ENCODE peak calls at places on chromosomes 6 and 20, in ten cellular contexts. One of them, this sample, is unnamed.

GRCh38 chr6:40799296-40800020 is 212.3 kb upstream of the LRFN2 start:
- DNase-seq in effector memory CD8-positive, alpha-beta T cell: no peak
- DNase-seq in T47D: no peak
- DNase-seq in stimulated activated CD8-positive, alpha-beta memory T cell treated with anti-CD3 and anti-CD28 coated beads, Interleukin-7, amount 100 ng/mL, for 1 hour: no peak
- DNase-seq in mucosa of descending colon: no peak
- DNase-seq in activated CD4-positive, alpha-beta T cell treated with anti-CD3 and anti-CD28 coated beads, Interleukin-2, amount 50 U/mL, for 48 hours: no peak
- DNase-seq in ureter: no peak
- DNase-seq in GM12892: no peak
- DNase-seq in stimulated activated effector memory CD8-positive, alpha-beta T cell treated with anti-CD3 and anti-CD28 coated beads, Interleukin-12 subunit alpha, Interleukin-12 subunit beta, amount 100 ng/mL, for 72 hours: no peak
- DNase-seq in HTR-8/SVneo: no peak
- DNase-seq in this sample: no peak

GRCh38 chr20:40630723-40631631 is 58.1 kb downstream of the MAFB start:
- DNase-seq in ureter: no peak
- DNase-seq in T47D: no peak
- DNase-seq in stimulated activated effector memory CD8-positive, alpha-beta T cell treated with anti-CD3 and anti-CD28 coated beads, Interleukin-12 subunit alpha, Interleukin-12 subunit beta, amount 100 ng/mL, for 72 hours: no peak
- DNase-seq in mucosa of descending colon: no peak
- DNase-seq in activated CD4-positive, alpha-beta T cell treated with anti-CD3 and anti-CD28 coated beads, Interleukin-2, amount 50 U/mL, for 48 hours: no peak
- DNase-seq in effector memory CD8-positive, alpha-beta T cell: no peak
- DNase-seq in stimulated activated CD8-positive, alpha-beta memory T cell treated with anti-CD3 and anti-CD28 coated beads, Interleukin-7, amount 100 ng/mL, for 1 hour: no peak
- DNase-seq in GM12892: no peak
- DNase-seq in HTR-8/SVneo: no peak
- DNase-seq in this sample: no peak

GRCh38 chr6:32854376-32855178 is 585 bp downstream of the PSMB9 start:
- DNase-seq in HTR-8/SVneo: peak
- DNase-seq in ureter: no peak
- DNase-seq in T47D: no peak
- DNase-seq in stimulated activated effector memory CD8-positive, alpha-beta T cell treated with anti-CD3 and anti-CD28 coated beads, Interleukin-12 subunit alpha, Interleukin-12 subunit beta, amount 100 ng/mL, for 72 hours: no peak
- DNase-seq in stimulated activated CD8-positive, alpha-beta memory T cell treated with anti-CD3 and anti-CD28 coated beads, Interleukin-7, amount 100 ng/mL, for 1 hour: no peak
- DNase-seq in GM12892: peak
- DNase-seq in mucosa of descending colon: peak
- DNase-seq in activated CD4-positive, alpha-beta T cell treated with anti-CD3 and anti-CD28 coated beads, Interleukin-2, amount 50 U/mL, for 48 hours: peak
- DNase-seq in effector memory CD8-positive, alpha-beta T cell: peak
- DNase-seq in this sample: peak

GRCh38 chr6:90135672-90136071 is 161.0 kb downstream of the BACH2 start:
- DNase-seq in ureter: no peak
- DNase-seq in GM12892: no peak
- DNase-seq in stimulated activated CD8-positive, alpha-beta memory T cell treated with anti-CD3 and anti-CD28 coated beads, Interleukin-7, amount 100 ng/mL, for 1 hour: no peak
- DNase-seq in stimulated activated effector memory CD8-positive, alpha-beta T cell treated with anti-CD3 and anti-CD28 coated beads, Interleukin-12 subunit alpha, Interleukin-12 subunit beta, amount 100 ng/mL, for 72 hours: no peak
- DNase-seq in HTR-8/SVneo: no peak
- DNase-seq in mucosa of descending colon: no peak
- DNase-seq in activated CD4-positive, alpha-beta T cell treated with anti-CD3 and anti-CD28 coated beads, Interleukin-2, amount 50 U/mL, for 48 hours: no peak
- DNase-seq in effector memory CD8-positive, alpha-beta T cell: no peak
- DNase-seq in T47D: no peak
- DNase-seq in this sample: no peak

GRCh38 chr6:149888659-149889058 is 9.3 kb downstream of the RAET1E start:
- DNase-seq in stimulated activated effector memory CD8-positive, alpha-beta T cell treated with anti-CD3 and anti-CD28 coated beads, Interleukin-12 subunit alpha, Interleukin-12 subunit beta, amount 100 ng/mL, for 72 hours: no peak
- DNase-seq in effector memory CD8-positive, alpha-beta T cell: no peak
- DNase-seq in ureter: no peak
- DNase-seq in stimulated activated CD8-positive, alpha-beta memory T cell treated with anti-CD3 and anti-CD28 coated beads, Interleukin-7, amount 100 ng/mL, for 1 hour: no peak
- DNase-seq in activated CD4-positive, alpha-beta T cell treated with anti-CD3 and anti-CD28 coated beads, Interleukin-2, amount 50 U/mL, for 48 hours: no peak
- DNase-seq in GM12892: no peak
- DNase-seq in HTR-8/SVneo: no peak
- DNase-seq in T47D: no peak
- DNase-seq in mucosa of descending colon: no peak
- DNase-seq in this sample: no peak

GRCh38 chr6:150894191-150894744 is 28.8 kb downstream of the MTHFD1L start:
- DNase-seq in stimulated activated CD8-positive, alpha-beta memory T cell treated with anti-CD3 and anti-CD28 coated beads, Interleukin-7, amount 100 ng/mL, for 1 hour: no peak
- DNase-seq in mucosa of descending colon: no peak
- DNase-seq in T47D: no peak
- DNase-seq in activated CD4-positive, alpha-beta T cell treated with anti-CD3 and anti-CD28 coated beads, Interleukin-2, amount 50 U/mL, for 48 hours: no peak
- DNase-seq in HTR-8/SVneo: no peak
- DNase-seq in stimulated activated effector memory CD8-positive, alpha-beta T cell treated with anti-CD3 and anti-CD28 coated beads, Interleukin-12 subunit alpha, Interleukin-12 subunit beta, amount 100 ng/mL, for 72 hours: no peak
- DNase-seq in GM12892: no peak
- DNase-seq in effector memory CD8-positive, alpha-beta T cell: no peak
- DNase-seq in ureter: no peak
- DNase-seq in this sample: no peak

GRCh38 chr6:35677456-35677855 is 11.3 kb downstream of the FKBP5 start:
- DNase-seq in mucosa of descending colon: no peak
- DNase-seq in ureter: no peak
- DNase-seq in T47D: no peak
- DNase-seq in stimulated activated CD8-positive, alpha-beta memory T cell treated with anti-CD3 and anti-CD28 coated beads, Interleukin-7, amount 100 ng/mL, for 1 hour: no peak
- DNase-seq in effector memory CD8-positive, alpha-beta T cell: no peak
- DNase-seq in GM12892: no peak
- DNase-seq in activated CD4-positive, alpha-beta T cell treated with anti-CD3 and anti-CD28 coated beads, Interleukin-2, amount 50 U/mL, for 48 hours: no peak
- DNase-seq in HTR-8/SVneo: no peak
- DNase-seq in stimulated activated effector memory CD8-positive, alpha-beta T cell treated with anti-CD3 and anti-CD28 coated beads, Interleukin-12 subunit alpha, Interleukin-12 subunit beta, amount 100 ng/mL, for 72 hours: no peak
- DNase-seq in this sample: no peak

GRCh38 chr6:106163446-106163965 is 77.4 kb downstream of the PRDM1 start:
- DNase-seq in ureter: no peak
- DNase-seq in mucosa of descending colon: peak
- DNase-seq in activated CD4-positive, alpha-beta T cell treated with anti-CD3 and anti-CD28 coated beads, Interleukin-2, amount 50 U/mL, for 48 hours: peak
- DNase-seq in HTR-8/SVneo: no peak
- DNase-seq in stimulated activated CD8-positive, alpha-beta memory T cell treated with anti-CD3 and anti-CD28 coated beads, Interleukin-7, amount 100 ng/mL, for 1 hour: no peak
- DNase-seq in stimulated activated effector memory CD8-positive, alpha-beta T cell treated with anti-CD3 and anti-CD28 coated beads, Interleukin-12 subunit alpha, Interleukin-12 subunit beta, amount 100 ng/mL, for 72 hours: peak
- DNase-seq in GM12892: no peak
- DNase-seq in T47D: no peak
- DNase-seq in effector memory CD8-positive, alpha-beta T cell: peak
- DNase-seq in this sample: peak

GRCh38 chr6:17886891-17887290 is 100.5 kb downstream of the KIF13A start:
- DNase-seq in stimulated activated effector memory CD8-positive, alpha-beta T cell treated with anti-CD3 and anti-CD28 coated beads, Interleukin-12 subunit alpha, Interleukin-12 subunit beta, amount 100 ng/mL, for 72 hours: no peak
- DNase-seq in HTR-8/SVneo: no peak
- DNase-seq in ureter: no peak
- DNase-seq in mucosa of descending colon: no peak
- DNase-seq in activated CD4-positive, alpha-beta T cell treated with anti-CD3 and anti-CD28 coated beads, Interleukin-2, amount 50 U/mL, for 48 hours: no peak
- DNase-seq in stimulated activated CD8-positive, alpha-beta memory T cell treated with anti-CD3 and anti-CD28 coated beads, Interleukin-7, amount 100 ng/mL, for 1 hour: no peak
- DNase-seq in GM12892: no peak
- DNase-seq in T47D: no peak
- DNase-seq in effector memory CD8-positive, alpha-beta T cell: no peak
- DNase-seq in this sample: no peak

GRCh38 chr20:38937978-38938473 is 11.8 kb downstream of the FAM83D start:
- DNase-seq in activated CD4-positive, alpha-beta T cell treated with anti-CD3 and anti-CD28 coated beads, Interleukin-2, amount 50 U/mL, for 48 hours: no peak
- DNase-seq in GM12892: no peak
- DNase-seq in effector memory CD8-positive, alpha-beta T cell: no peak
- DNase-seq in HTR-8/SVneo: no peak
- DNase-seq in stimulated activated effector memory CD8-positive, alpha-beta T cell treated with anti-CD3 and anti-CD28 coated beads, Interleukin-12 subunit alpha, Interleukin-12 subunit beta, amount 100 ng/mL, for 72 hours: no peak
- DNase-seq in mucosa of descending colon: no peak
- DNase-seq in T47D: no peak
- DNase-seq in ureter: no peak
- DNase-seq in stimulated activated CD8-positive, alpha-beta memory T cell treated with anti-CD3 and anti-CD28 coated beads, Interleukin-7, amount 100 ng/mL, for 1 hour: no peak
- DNase-seq in this sample: no peak

GRCh38 chr6:130365166-130366010 is 429 bp upstream of the TMEM200A start:
- DNase-seq in ureter: peak
- DNase-seq in HTR-8/SVneo: peak
- DNase-seq in stimulated activated effector memory CD8-positive, alpha-beta T cell treated with anti-CD3 and anti-CD28 coated beads, Interleukin-12 subunit alpha, Interleukin-12 subunit beta, amount 100 ng/mL, for 72 hours: peak
- DNase-seq in GM12892: peak
- DNase-seq in mucosa of descending colon: peak
- DNase-seq in T47D: no peak
- DNase-seq in stimulated activated CD8-positive, alpha-beta memory T cell treated with anti-CD3 and anti-CD28 coated beads, Interleukin-7, amount 100 ng/mL, for 1 hour: peak
- DNase-seq in effector memory CD8-positive, alpha-beta T cell: peak
- DNase-seq in activated CD4-positive, alpha-beta T cell treated with anti-CD3 and anti-CD28 coated beads, Interleukin-2, amount 50 U/mL, for 48 hours: peak
- DNase-seq in this sample: no peak

GRCh38 chr6:34771727-34772126 is 14.4 kb downstream of the SNRPC start:
- DNase-seq in activated CD4-positive, alpha-beta T cell treated with anti-CD3 and anti-CD28 coated beads, Interleukin-2, amount 50 U/mL, for 48 hours: no peak
- DNase-seq in effector memory CD8-positive, alpha-beta T cell: no peak
- DNase-seq in HTR-8/SVneo: no peak
- DNase-seq in GM12892: no peak
- DNase-seq in stimulated activated CD8-positive, alpha-beta memory T cell treated with anti-CD3 and anti-CD28 coated beads, Interleukin-7, amount 100 ng/mL, for 1 hour: no peak
- DNase-seq in mucosa of descending colon: no peak
- DNase-seq in stimulated activated effector memory CD8-positive, alpha-beta T cell treated with anti-CD3 and anti-CD28 coated beads, Interleukin-12 subunit alpha, Interleukin-12 subunit beta, amount 100 ng/mL, for 72 hours: no peak
- DNase-seq in T47D: no peak
- DNase-seq in ureter: no peak
- DNase-seq in this sample: no peak

GRCh38 chr6:34359438-34360158 is 32.9 kb downstream of the NUDT3 start:
- DNase-seq in activated CD4-positive, alpha-beta T cell treated with anti-CD3 and anti-CD28 coated beads, Interleukin-2, amount 50 U/mL, for 48 hours: no peak
- DNase-seq in HTR-8/SVneo: no peak
- DNase-seq in effector memory CD8-positive, alpha-beta T cell: no peak
- DNase-seq in mucosa of descending colon: no peak
- DNase-seq in stimulated activated CD8-positive, alpha-beta memory T cell treated with anti-CD3 and anti-CD28 coated beads, Interleukin-7, amount 100 ng/mL, for 1 hour: no peak
- DNase-seq in ureter: no peak
- DNase-seq in stimulated activated effector memory CD8-positive, alpha-beta T cell treated with anti-CD3 and anti-CD28 coated beads, Interleukin-12 subunit alpha, Interleukin-12 subunit beta, amount 100 ng/mL, for 72 hours: no peak
- DNase-seq in T47D: no peak
- DNase-seq in GM12892: no peak
- DNase-seq in this sample: no peak

GRCh38 chr6:113190170-113190569 is 667.0 kb upstream of the MARCKS start:
- DNase-seq in HTR-8/SVneo: no peak
- DNase-seq in stimulated activated effector memory CD8-positive, alpha-beta T cell treated with anti-CD3 and anti-CD28 coated beads, Interleukin-12 subunit alpha, Interleukin-12 subunit beta, amount 100 ng/mL, for 72 hours: no peak
- DNase-seq in GM12892: no peak
- DNase-seq in T47D: no peak
- DNase-seq in stimulated activated CD8-positive, alpha-beta memory T cell treated with anti-CD3 and anti-CD28 coated beads, Interleukin-7, amount 100 ng/mL, for 1 hour: no peak
- DNase-seq in effector memory CD8-positive, alpha-beta T cell: no peak
- DNase-seq in ureter: no peak
- DNase-seq in mucosa of descending colon: no peak
- DNase-seq in activated CD4-positive, alpha-beta T cell treated with anti-CD3 and anti-CD28 coated beads, Interleukin-2, amount 50 U/mL, for 48 hours: no peak
- DNase-seq in this sample: no peak

GRCh38 chr6:41577865-41578713 is 31.9 kb downstream of the FOXP4 start:
- DNase-seq in GM12892: no peak
- DNase-seq in mucosa of descending colon: no peak
- DNase-seq in effector memory CD8-positive, alpha-beta T cell: no peak
- DNase-seq in ureter: peak
- DNase-seq in stimulated activated CD8-positive, alpha-beta memory T cell treated with anti-CD3 and anti-CD28 coated beads, Interleukin-7, amount 100 ng/mL, for 1 hour: no peak
- DNase-seq in activated CD4-positive, alpha-beta T cell treated with anti-CD3 and anti-CD28 coated beads, Interleukin-2, amount 50 U/mL, for 48 hours: no peak
- DNase-seq in T47D: peak
- DNase-seq in HTR-8/SVneo: no peak
- DNase-seq in stimulated activated effector memory CD8-positive, alpha-beta T cell treated with anti-CD3 and anti-CD28 coated beads, Interleukin-12 subunit alpha, Interleukin-12 subunit beta, amount 100 ng/mL, for 72 hours: no peak
- DNase-seq in this sample: no peak